ENCODE peak calls at places on chromosomes 12 and 14, in six cellular contexts. L is stomach, V is mucosa of gallbladder, X is WERI-Rb-1, G is dorsolateral prefrontal cortex, H is adipocyte. D is an unnamed sample.

GRCh38 chr14:102510616-102511520 is 1.3 kb upstream of the ANKRD9 start:
- DNase-seq in L (peak; percentile 76), V (peak; percentile 42), X (peak; percentile 62), G (no peak), H (no peak), D (peak; percentile 69)

GRCh38 chr12:25718081-25718731 is 165.1 kb upstream of the LMNTD1 start:
- DNase-seq in L (no peak), V (no peak), X (peak; percentile 62), G (no peak), H (peak; percentile 52), D (no peak)

GRCh38 chr14:75059642-75060041 is 4.2 kb downstream of the ACYP1 start:
- DNase-seq in L (no peak), V (no peak), X (no peak), G (no peak), H (peak; percentile 52), D (no peak)

GRCh38 chr14:68564826-68565760 is 227.8 kb downstream of the ZFP36L1 start:
- DNase-seq in L (no peak), V (no peak), X (no peak), G (no peak), H (peak; percentile 55), D (no peak)

GRCh38 chr14:70780396-70781075 is 28.8 kb downstream of the MAP3K9 start:
- DNase-seq in L (peak; percentile 53), V (no peak), X (no peak), G (peak; percentile 24), H (no peak), D (no peak)

GRCh38 chr12:32051511-32052299 is 54.9 kb upstream of the BICD1 start:
- DNase-seq in L (no peak), V (peak; percentile 17), X (no peak), G (no peak), H (peak; percentile 79), D (no peak)

GRCh38 chr12:39807043-39807442 is 187.4 kb upstream of the ABCD2 start:
- DNase-seq in L (no peak), V (no peak), X (peak; percentile 50), G (no peak), H (no peak), D (peak; percentile 43)

GRCh38 chr12:120960657-120961056 is 17.7 kb upstream of the HNF1A start:
- DNase-seq in L (no peak), V (no peak), X (no peak), G (no peak), H (no peak), D (no peak)

GRCh38 chr12:119288559-119288958 is 46.0 kb upstream of the CCDC60 start:
- DNase-seq in L (no peak), V (no peak), X (no peak), G (no peak), H (no peak), D (peak; percentile 88)

GRCh38 chr14:91246051-91246852 is 1.7 kb upstream of the GPR68 start:
- DNase-seq in L (no peak), V (peak; percentile 49), X (no peak), G (no peak), H (no peak), D (no peak)

GRCh38 chr12:121443911-121444841 is 44.3 kb downstream of the RNF34 start:
- DNase-seq in L (no peak), V (no peak), X (no peak), G (no peak), H (no peak), D (no peak)

GRCh38 chr14:88868558-88869159 is 44.2 kb downstream of the TTC8 start:
- DNase-seq in L (no peak), V (no peak), X (no peak), G (no peak), H (peak; percentile 56), D (no peak)

GRCh38 chr12:9708853-9709252 is 24.0 kb downstream of the CLECL1 start:
- DNase-seq in L (no peak), V (no peak), X (no peak), G (no peak), H (no peak), D (no peak)

GRCh38 chr14:94588311-94588710 is 7.1 kb downstream of the SERPINA5 start:
- DNase-seq in L (no peak), V (no peak), X (no peak), G (no peak), H (no peak), D (no peak)

GRCh38 chr14:79011091-79011919 is 841.1 kb downstream of the NRXN3 start:
- DNase-seq in L (no peak), V (no peak), X (peak; percentile 11), G (no peak), H (peak; percentile 73), D (peak; percentile 13)

GRCh38 chr14:62667515-62667914 is 377.7 kb downstream of the KCNH5 start:
- DNase-seq in L (no peak), V (no peak), X (no peak), G (no peak), H (peak; percentile 13), D (no peak)

GRCh38 chr12:6635375-6635855 is 344 bp downstream of the LPAR5 start:
- DNase-seq in L (no peak), V (no peak), X (no peak), G (no peak), H (no peak), D (peak; percentile 58)

GRCh38 chr14:96245710-96246534 is 10.1 kb upstream of the BDKRB1 start:
- DNase-seq in L (no peak), V (no peak), X (no peak), G (no peak), H (peak; percentile 66), D (no peak)

GRCh38 chr14:94213021-94213420 is 38.9 kb downstream of the PPP4R4 start:
- DNase-seq in L (no peak), V (no peak), X (no peak), G (no peak), H (peak; percentile 14), D (no peak)

GRCh38 chr14:54975856-54976255 is 51.0 kb downstream of the WDHD1 start:
- DNase-seq in L (no peak), V (no peak), X (no peak), G (no peak), H (no peak), D (no peak)

GRCh38 chr12:57093412-57094193 is 4.7 kb downstream of the NAB2 start:
- DNase-seq in L (peak; percentile 55), V (peak; percentile 76), X (peak; percentile 75), G (peak; percentile 67), H (peak; percentile 86), D (peak; percentile 76)

GRCh38 chr12:45779936-45780335 is 50.4 kb downstream of the ARID2 start:
- DNase-seq in L (no peak), V (no peak), X (no peak), G (no peak), H (no peak), D (no peak)

GRCh38 chr12:96136129-96136528 is 58.0 kb upstream of the ELK3 start:
- DNase-seq in L (no peak), V (no peak), X (no peak), G (no peak), H (peak; percentile 45), D (no peak)

GRCh38 chr12:104814944-104815343 is 143.1 kb downstream of the SLC41A2 start:
- DNase-seq in L (no peak), V (no peak), X (no peak), G (no peak), H (no peak), D (no peak)

D was measured in BE2C.